ENCODE peak calls at places on chromosomes 6 and 20, in four cellular contexts. One of them, this sample, is unnamed.
A peak's percentile ranks its signal among the peaks of the same experiment; 100 is the strongest.

GRCh38 chr6:129338683-129339082 is 371.3 kb downstream of the ARHGAP18 start:
- DNase-seq in stimulated activated naive B cell treated with anti-CD40 and anti-IgM and Interleukin-4, amounts not matched to agents 10 μg/mL and 1 μg/mL and 100 μg/mL, for 72 hours: no peak
- DNase-seq in Caco-2: no peak
- DNase-seq in caudate nucleus: no peak
- DNase-seq in this sample: no peak

GRCh38 chr6:145483191-145483996 is 251.9 kb downstream of the EPM2A start:
- DNase-seq in stimulated activated naive B cell treated with anti-CD40 and anti-IgM and Interleukin-4, amounts not matched to agents 10 μg/mL and 1 μg/mL and 100 μg/mL, for 72 hours: no peak
- DNase-seq in caudate nucleus: no peak
- DNase-seq in Caco-2: no peak
- DNase-seq in this sample: no peak

GRCh38 chr20:43379239-43379917 is 78.3 kb upstream of the SRSF6 start:
- DNase-seq in Caco-2: peak; percentile 26
- DNase-seq in caudate nucleus: no peak
- DNase-seq in stimulated activated naive B cell treated with anti-CD40 and anti-IgM and Interleukin-4, amounts not matched to agents 10 μg/mL and 1 μg/mL and 100 μg/mL, for 72 hours: no peak
- DNase-seq in this sample: no peak

GRCh38 chr6:36596359-36596758 is 2.2 kb downstream of the SRSF3 start:
- DNase-seq in Caco-2: no peak
- DNase-seq in stimulated activated naive B cell treated with anti-CD40 and anti-IgM and Interleukin-4, amounts not matched to agents 10 μg/mL and 1 μg/mL and 100 μg/mL, for 72 hours: no peak
- DNase-seq in caudate nucleus: no peak
- DNase-seq in this sample: no peak

GRCh38 chr6:170007468-170008240 is 256.2 kb downstream of the ERMARD start:
- DNase-seq in Caco-2: no peak
- DNase-seq in stimulated activated naive B cell treated with anti-CD40 and anti-IgM and Interleukin-4, amounts not matched to agents 10 μg/mL and 1 μg/mL and 100 μg/mL, for 72 hours: no peak
- DNase-seq in caudate nucleus: no peak
- DNase-seq in this sample: no peak

GRCh38 chr6:26087284-26088115 is at the start of gene HFE:
- DNase-seq in stimulated activated naive B cell treated with anti-CD40 and anti-IgM and Interleukin-4, amounts not matched to agents 10 μg/mL and 1 μg/mL and 100 μg/mL, for 72 hours: peak; percentile 10
- DNase-seq in Caco-2: peak; percentile 45
- DNase-seq in caudate nucleus: peak; percentile 13
- DNase-seq in this sample: no peak

GRCh38 chr6:144283781-144284473 is 1.2 kb upstream of the UTRN start:
- DNase-seq in Caco-2: no peak
- DNase-seq in stimulated activated naive B cell treated with anti-CD40 and anti-IgM and Interleukin-4, amounts not matched to agents 10 μg/mL and 1 μg/mL and 100 μg/mL, for 72 hours: no peak
- DNase-seq in caudate nucleus: no peak
- DNase-seq in this sample: no peak

GRCh38 chr6:138572200-138572875 is 73.0 kb upstream of the NHSL1 start:
- DNase-seq in caudate nucleus: no peak
- DNase-seq in Caco-2: peak; percentile 91
- DNase-seq in stimulated activated naive B cell treated with anti-CD40 and anti-IgM and Interleukin-4, amounts not matched to agents 10 μg/mL and 1 μg/mL and 100 μg/mL, for 72 hours: no peak
- DNase-seq in this sample: peak; percentile 70

GRCh38 chr20:34880095-34880680 is 3.8 kb downstream of the ACSS2 start:
- DNase-seq in stimulated activated naive B cell treated with anti-CD40 and anti-IgM and Interleukin-4, amounts not matched to agents 10 μg/mL and 1 μg/mL and 100 μg/mL, for 72 hours: no peak
- DNase-seq in Caco-2: no peak
- DNase-seq in caudate nucleus: peak; percentile 5
- DNase-seq in this sample: no peak

GRCh38 chr6:163565140-163565539 is 150.6 kb downstream of the QKI start:
- DNase-seq in stimulated activated naive B cell treated with anti-CD40 and anti-IgM and Interleukin-4, amounts not matched to agents 10 μg/mL and 1 μg/mL and 100 μg/mL, for 72 hours: no peak
- DNase-seq in caudate nucleus: no peak
- DNase-seq in Caco-2: no peak
- DNase-seq in this sample: no peak

GRCh38 chr20:4136078-4136966 is 121.0 kb upstream of the RNF24 start:
- DNase-seq in stimulated activated naive B cell treated with anti-CD40 and anti-IgM and Interleukin-4, amounts not matched to agents 10 μg/mL and 1 μg/mL and 100 μg/mL, for 72 hours: no peak
- DNase-seq in Caco-2: no peak
- DNase-seq in caudate nucleus: no peak
- DNase-seq in this sample: no peak

GRCh38 chr6:14165091-14165490 is 47.5 kb downstream of the CD83 start:
- DNase-seq in caudate nucleus: no peak
- DNase-seq in stimulated activated naive B cell treated with anti-CD40 and anti-IgM and Interleukin-4, amounts not matched to agents 10 μg/mL and 1 μg/mL and 100 μg/mL, for 72 hours: no peak
- DNase-seq in Caco-2: no peak
- DNase-seq in this sample: no peak

GRCh38 chr20:23344336-23344735 is 6.3 kb upstream of the NXT1 start:
- DNase-seq in stimulated activated naive B cell treated with anti-CD40 and anti-IgM and Interleukin-4, amounts not matched to agents 10 μg/mL and 1 μg/mL and 100 μg/mL, for 72 hours: no peak
- DNase-seq in Caco-2: no peak
- DNase-seq in caudate nucleus: no peak
- DNase-seq in this sample: no peak

GRCh38 chr6:53805725-53806124 is 10.9 kb downstream of the LRRC1 start:
- DNase-seq in Caco-2: no peak
- DNase-seq in stimulated activated naive B cell treated with anti-CD40 and anti-IgM and Interleukin-4, amounts not matched to agents 10 μg/mL and 1 μg/mL and 100 μg/mL, for 72 hours: no peak
- DNase-seq in caudate nucleus: no peak
- DNase-seq in this sample: no peak

GRCh38 chr6:17226766-17227338 is 54.3 kb upstream of the RBM24 start:
- DNase-seq in stimulated activated naive B cell treated with anti-CD40 and anti-IgM and Interleukin-4, amounts not matched to agents 10 μg/mL and 1 μg/mL and 100 μg/mL, for 72 hours: no peak
- DNase-seq in caudate nucleus: no peak
- DNase-seq in Caco-2: no peak
- DNase-seq in this sample: no peak

GRCh38 chr6:110671447-110671846 is 143.8 kb downstream of the CDK19 start:
- DNase-seq in stimulated activated naive B cell treated with anti-CD40 and anti-IgM and Interleukin-4, amounts not matched to agents 10 μg/mL and 1 μg/mL and 100 μg/mL, for 72 hours: no peak
- DNase-seq in caudate nucleus: no peak
- DNase-seq in Caco-2: no peak
- DNase-seq in this sample: no peak

GRCh38 chr6:4460595-4461475 is 315.4 kb upstream of the CDYL start:
- DNase-seq in Caco-2: no peak
- DNase-seq in caudate nucleus: peak; percentile 33
- DNase-seq in stimulated activated naive B cell treated with anti-CD40 and anti-IgM and Interleukin-4, amounts not matched to agents 10 μg/mL and 1 μg/mL and 100 μg/mL, for 72 hours: no peak
- DNase-seq in this sample: no peak

GRCh38 chr6:110255356-110255755 is 75.1 kb downstream of the CDC40 start:
- DNase-seq in Caco-2: peak; percentile 48
- DNase-seq in stimulated activated naive B cell treated with anti-CD40 and anti-IgM and Interleukin-4, amounts not matched to agents 10 μg/mL and 1 μg/mL and 100 μg/mL, for 72 hours: no peak
- DNase-seq in caudate nucleus: no peak
- DNase-seq in this sample: peak; percentile 20

GRCh38 chr6:110140650-110141049 is 38.8 kb downstream of the WASF1 start:
- DNase-seq in stimulated activated naive B cell treated with anti-CD40 and anti-IgM and Interleukin-4, amounts not matched to agents 10 μg/mL and 1 μg/mL and 100 μg/mL, for 72 hours: no peak
- DNase-seq in Caco-2: no peak
- DNase-seq in caudate nucleus: no peak
- DNase-seq in this sample: no peak

GRCh38 chr6:36277946-36278465 is 8.1 kb downstream of the PNPLA1 start:
- DNase-seq in Caco-2: no peak
- DNase-seq in caudate nucleus: no peak
- DNase-seq in stimulated activated naive B cell treated with anti-CD40 and anti-IgM and Interleukin-4, amounts not matched to agents 10 μg/mL and 1 μg/mL and 100 μg/mL, for 72 hours: no peak
- DNase-seq in this sample: no peak

GRCh38 chr6:31162463-31163165 is 4.2 kb downstream of the TCF19 start:
- DNase-seq in caudate nucleus: no peak
- DNase-seq in Caco-2: no peak
- DNase-seq in stimulated activated naive B cell treated with anti-CD40 and anti-IgM and Interleukin-4, amounts not matched to agents 10 μg/mL and 1 μg/mL and 100 μg/mL, for 72 hours: no peak
- DNase-seq in this sample: no peak

GRCh38 chr6:33185190-33185589 is 7.1 kb downstream of the COL11A2 start:
- DNase-seq in Caco-2: no peak
- DNase-seq in stimulated activated naive B cell treated with anti-CD40 and anti-IgM and Interleukin-4, amounts not matched to agents 10 μg/mL and 1 μg/mL and 100 μg/mL, for 72 hours: no peak
- DNase-seq in caudate nucleus: no peak
- DNase-seq in this sample: no peak

GRCh38 chr20:51392625-51393186 is 149.8 kb downstream of the NFATC2 start:
- DNase-seq in caudate nucleus: no peak
- DNase-seq in stimulated activated naive B cell treated with anti-CD40 and anti-IgM and Interleukin-4, amounts not matched to agents 10 μg/mL and 1 μg/mL and 100 μg/mL, for 72 hours: no peak
- DNase-seq in Caco-2: no peak
- DNase-seq in this sample: no peak

GRCh38 chr6:146785001-146785585 is 186.3 kb downstream of the ADGB start:
- DNase-seq in stimulated activated naive B cell treated with anti-CD40 and anti-IgM and Interleukin-4, amounts not matched to agents 10 μg/mL and 1 μg/mL and 100 μg/mL, for 72 hours: no peak
- DNase-seq in Caco-2: no peak
- DNase-seq in caudate nucleus: no peak
- DNase-seq in this sample: no peak

GRCh38 chr20:38001173-38001875 is 31.9 kb downstream of the TTI1 start:
- DNase-seq in stimulated activated naive B cell treated with anti-CD40 and anti-IgM and Interleukin-4, amounts not matched to agents 10 μg/mL and 1 μg/mL and 100 μg/mL, for 72 hours: no peak
- DNase-seq in caudate nucleus: no peak
- DNase-seq in Caco-2: no peak
- DNase-seq in this sample: no peak

GRCh38 chr20:26218301-26218700 is 521.6 kb upstream of the ZNF337 start:
- DNase-seq in stimulated activated naive B cell treated with anti-CD40 and anti-IgM and Interleukin-4, amounts not matched to agents 10 μg/mL and 1 μg/mL and 100 μg/mL, for 72 hours: no peak
- DNase-seq in Caco-2: no peak
- DNase-seq in caudate nucleus: no peak
- DNase-seq in this sample: no peak

GRCh38 chr6:168377481-168377850 is 57.9 kb upstream of the DACT2 start:
- DNase-seq in stimulated activated naive B cell treated with anti-CD40 and anti-IgM and Interleukin-4, amounts not matched to agents 10 μg/mL and 1 μg/mL and 100 μg/mL, for 72 hours: no peak
- DNase-seq in caudate nucleus: no peak
- DNase-seq in Caco-2: no peak
- DNase-seq in this sample: no peak

GRCh38 chr6:122790740-122791679 is 2.0 kb downstream of the SMPDL3A start:
- DNase-seq in stimulated activated naive B cell treated with anti-CD40 and anti-IgM and Interleukin-4, amounts not matched to agents 10 μg/mL and 1 μg/mL and 100 μg/mL, for 72 hours: no peak
- DNase-seq in caudate nucleus: no peak
- DNase-seq in Caco-2: no peak
- DNase-seq in this sample: peak; percentile 12

This sample was measured in HuH-7.5.